ENCODE peak calls at places on chromosomes 2 and 18, in six cellular contexts. A, L, K, M, T and Y are unnamed samples.

GRCh38 chr2:224650815-224651439 is 65.2 kb downstream of the CCDC195 start:
- DNase-seq in L (peak), T (no peak), A (peak), M (no peak), K (no peak), Y (no peak)

GRCh38 chr2:234291765-234292204 is 205.1 kb downstream of the ARL4C start:
- DNase-seq in L (no peak), A (peak), K (no peak), T (peak), M (no peak), Y (no peak)

GRCh38 chr2:147806846-147807245 is 38.0 kb upstream of the ACVR2A start:
- DNase-seq in A (no peak), L (peak), T (no peak), M (no peak), K (no peak), Y (no peak)

GRCh38 chr2:109499549-109499948 is 114.2 kb downstream of the SEPTIN10 start:
- DNase-seq in T (no peak), M (no peak), L (peak), K (no peak), A (no peak), Y (no peak)

GRCh38 chr18:26863122-26863879 is 2.2 kb downstream of the AQP4 start:
- DNase-seq in A (peak), M (no peak), K (peak), T (peak), L (peak), Y (peak)

GRCh38 chr2:230042195-230042594 is 26.5 kb downstream of the SLC16A14 start:
- DNase-seq in T (no peak), K (no peak), A (no peak), L (peak), M (no peak), Y (no peak)

GRCh38 chr2:216644846-216645635 is 11.8 kb downstream of the IGFBP2 start:
- DNase-seq in L (no peak), A (no peak), K (no peak), M (no peak), T (no peak), Y (no peak)

GRCh38 chr2:120709608-120710041 is 26.0 kb upstream of the GLI2 start:
- DNase-seq in M (no peak), K (no peak), A (no peak), T (no peak), L (no peak), Y (peak)

GRCh38 chr2:128195435-128195984 is 104.5 kb downstream of the UGGT1 start:
- DNase-seq in M (no peak), L (no peak), T (no peak), A (no peak), K (no peak), Y (no peak)

GRCh38 chr2:226333388-226333787 is 466.2 kb downstream of the IRS1 start:
- DNase-seq in A (no peak), K (no peak), M (no peak), T (no peak), L (no peak), Y (no peak)

GRCh38 chr2:60309941-60310680 is 243.3 kb downstream of the BCL11A start:
- DNase-seq in A (no peak), K (no peak), L (no peak), T (no peak), M (no peak), Y (no peak)

GRCh38 chr2:230347659-230348305 is 20.8 kb downstream of the SP140L start:
- DNase-seq in T (no peak), K (no peak), L (peak), M (no peak), A (no peak), Y (no peak)

GRCh38 chr2:231028890-231029289 is 8.4 kb upstream of the C2orf72 start:
- DNase-seq in T (no peak), K (no peak), M (no peak), A (no peak), L (no peak), Y (no peak)

GRCh38 chr2:74373189-74373588 is 6.9 kb downstream of the DCTN1 start:
- DNase-seq in A (peak), T (peak), M (no peak), L (peak), K (no peak), Y (peak)

GRCh38 chr2:121816797-121817196 is 61.3 kb downstream of the TSN start:
- DNase-seq in A (no peak), K (no peak), M (no peak), L (no peak), T (no peak), Y (no peak)

GRCh38 chr2:241558532-241559488 is at the start of gene BOK:
- DNase-seq in M (peak), L (peak), T (peak), A (peak), K (no peak), Y (peak)

GRCh38 chr2:237446333-237446654 is 32.3 kb upstream of the COL6A3 start:
- DNase-seq in L (no peak), K (no peak), M (no peak), T (no peak), A (no peak), Y (no peak)

GRCh38 chr2:174797792-174798276 is 33.6 kb upstream of the CHRNA1 start:
- DNase-seq in M (no peak), K (no peak), L (no peak), T (no peak), A (no peak), Y (no peak)

GRCh38 chr2:72923833-72924352 is 6.6 kb downstream of the EMX1 start:
- DNase-seq in T (no peak), K (peak), A (no peak), L (no peak), M (no peak), Y (peak)

GRCh38 chr2:181430406-181431199 is 26.6 kb upstream of the ITGA4 start:
- DNase-seq in M (no peak), T (no peak), A (peak), K (no peak), L (peak), Y (no peak)

GRCh38 chr2:44994377-44994776 is 14.9 kb downstream of the SIX2 start:
- DNase-seq in A (no peak), T (no peak), K (no peak), L (no peak), M (no peak), Y (no peak)

GRCh38 chr2:157476915-157477709 is 33.2 kb upstream of the CYTIP start:
- DNase-seq in L (peak), M (no peak), K (no peak), T (no peak), A (no peak), Y (no peak)

GRCh38 chr18:34771958-34772357 is 61.9 kb downstream of the DTNA start:
- DNase-seq in L (no peak), T (no peak), M (no peak), K (no peak), A (no peak), Y (no peak)

GRCh38 chr2:237921967-237922492 is 44.8 kb upstream of the UBE2F start:
- DNase-seq in A (no peak), T (no peak), M (no peak), L (no peak), K (no peak), Y (no peak)

GRCh38 chr2:197599285-197599965 is 76.0 kb downstream of the RFTN2 start:
- DNase-seq in K (no peak), M (no peak), T (no peak), L (peak), A (peak), Y (peak)

GRCh38 chr2:73003027-73003426 is 68.5 kb downstream of the SFXN5 start:
- DNase-seq in A (no peak), M (peak), L (no peak), K (no peak), T (no peak), Y (no peak)

GRCh38 chr2:12213222-12213621 is 466.8 kb downstream of the LPIN1 start:
- DNase-seq in M (no peak), T (no peak), A (no peak), L (no peak), K (no peak), Y (no peak)

GRCh38 chr2:134774786-134775641 is 56.2 kb upstream of the TMEM163 start:
- DNase-seq in A (no peak), L (peak), K (no peak), M (no peak), T (no peak), Y (no peak)

GRCh38 chr2:29025711-29026110 is 44.6 kb downstream of the TOGARAM2 start:
- DNase-seq in M (no peak), K (no peak), T (no peak), L (no peak), A (no peak), Y (no peak)

DNA sequence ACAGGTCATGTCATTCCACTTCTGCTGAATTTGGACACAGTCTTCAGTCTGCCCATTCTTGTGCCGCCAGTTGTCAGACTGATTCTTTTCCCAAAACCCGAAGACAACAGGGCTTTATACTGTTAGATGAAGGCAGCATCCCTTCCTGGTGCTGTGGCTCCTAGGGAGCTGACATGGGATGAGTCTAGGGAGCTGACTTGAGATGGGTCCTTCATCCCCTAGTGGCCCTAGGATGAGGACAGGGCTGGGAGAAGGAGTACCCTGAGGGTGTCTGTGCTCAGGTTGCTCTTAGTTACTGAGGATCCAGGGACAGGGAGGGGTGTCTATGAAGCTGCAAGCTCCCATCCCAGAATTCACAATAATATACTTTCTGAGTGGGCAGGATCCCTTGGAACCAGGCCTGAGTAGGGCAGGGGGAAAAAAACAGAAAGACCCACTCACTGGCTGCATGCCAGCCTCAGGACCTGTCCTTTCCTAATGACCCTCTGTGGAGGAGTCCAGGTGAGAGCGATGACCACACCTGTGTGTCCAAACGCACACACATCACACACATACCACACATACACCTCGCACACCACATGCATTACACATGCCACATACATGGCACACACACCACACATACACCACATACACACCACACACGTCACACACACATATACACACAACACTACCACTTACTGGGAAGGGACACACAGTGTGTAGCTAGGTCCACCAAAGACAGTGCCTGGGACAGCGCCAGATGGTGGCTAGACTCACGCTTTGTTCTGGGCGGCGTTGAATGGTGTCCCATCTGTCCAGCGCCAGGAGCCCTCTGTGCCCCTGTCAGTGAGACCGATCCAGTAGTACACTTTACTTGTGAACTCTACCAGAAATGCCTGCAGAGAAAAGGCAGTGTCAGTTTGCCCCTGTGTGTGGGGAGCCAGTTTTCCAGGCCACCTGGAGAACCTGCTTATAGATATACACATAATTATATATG is 11.1 kb downstream of the CLEC4F start:
- DNase-seq in L (no peak), M (peak), T (no peak), A (no peak), K (no peak), Y (no peak)
- TF ChIP-seq CTCF in L (no peak), M (no peak), T (no peak), A (no peak), K (no peak), Y (no peak)

GRCh38 chr2:9473308-9473984 is 905 bp upstream of the IAH1 start:
- DNase-seq in T (no peak), L (peak), M (no peak), A (peak), K (peak), Y (no peak)
- TF ChIP-seq CTCF in T (peak), L (peak), M (no peak), A (no peak), K (peak), Y (no peak)

GRCh38 chr18:49876536-49876935 is 63.2 kb upstream of the ACAA2 start:
- DNase-seq in K (no peak), L (no peak), M (no peak), A (no peak), T (no peak), Y (no peak)

GRCh38 chr18:49878015-49878414 is 64.7 kb upstream of the ACAA2 start:
- DNase-seq in A (no peak), L (no peak), T (no peak), M (no peak), K (no peak), Y (no peak)

GRCh38 chr18:49874238-49874637 is 60.9 kb upstream of the ACAA2 start:
- DNase-seq in T (no peak), A (no peak), L (peak), M (no peak), K (no peak), Y (no peak)

GRCh38 chr18:49875783-49876182 is 62.5 kb upstream of the ACAA2 start:
- DNase-seq in L (no peak), M (no peak), A (no peak), K (no peak), T (no peak), Y (no peak)

DNA sequence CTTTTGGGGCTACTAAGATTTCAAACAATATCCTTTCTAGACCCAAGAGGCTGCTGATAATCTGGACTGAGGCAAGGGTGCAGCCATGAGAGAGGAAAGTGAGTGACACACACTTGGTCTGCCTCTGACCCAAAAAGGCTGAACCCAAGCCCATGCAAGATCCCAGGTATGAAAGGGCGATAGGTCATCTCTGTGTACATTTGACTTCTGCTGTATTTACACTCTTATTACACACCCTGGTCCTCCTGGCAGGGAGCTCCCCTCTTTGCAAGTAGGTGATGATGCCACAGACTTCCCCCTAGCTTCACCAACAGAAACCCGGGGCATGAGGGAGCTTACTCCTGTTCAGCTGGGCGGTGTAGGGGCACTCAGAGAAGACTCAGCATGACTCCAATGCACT is 61.8 kb upstream of the ACAA2 start:
- DNase-seq in A (no peak), K (no peak), L (no peak), T (no peak), M (peak), Y (no peak)
- TF ChIP-seq CTCF in A (no peak), K (no peak), L (no peak), T (no peak), M (no peak), Y (no peak)

GRCh38 chr2:47520825-47521665 is 118.1 kb downstream of the MSH2 start:
- DNase-seq in A (peak), K (no peak), T (peak), L (peak), M (no peak), Y (peak)
- TF ChIP-seq CTCF in A (peak), K (no peak), T (peak), L (peak), M (no peak), Y (no peak)

GRCh38 chr2:1588994-1589611 is 155.2 kb downstream of the PXDN start:
- DNase-seq in T (no peak), L (no peak), K (no peak), A (no peak), M (no peak), Y (no peak)
- TF ChIP-seq CTCF in T (no peak), L (no peak), K (peak), A (no peak), M (no peak), Y (no peak)

GRCh38 chr18:50072146-50072545 is 122.8 kb downstream of the MYO5B start:
- DNase-seq in K (no peak), M (no peak), A (no peak), L (no peak), T (no peak), Y (no peak)

GRCh38 chr18:50073319-50073718 is 121.6 kb downstream of the MYO5B start:
- DNase-seq in A (no peak), T (no peak), L (no peak), K (no peak), M (no peak), Y (no peak)

GRCh38 chr18:50069422-50069821 is 125.5 kb downstream of the MYO5B start:
- DNase-seq in L (no peak), M (no peak), K (no peak), A (no peak), T (no peak), Y (no peak)

GRCh38 chr18:50074404-50074803 is 120.5 kb downstream of the MYO5B start:
- DNase-seq in L (no peak), K (no peak), A (no peak), T (no peak), M (no peak), Y (no peak)

DNA sequence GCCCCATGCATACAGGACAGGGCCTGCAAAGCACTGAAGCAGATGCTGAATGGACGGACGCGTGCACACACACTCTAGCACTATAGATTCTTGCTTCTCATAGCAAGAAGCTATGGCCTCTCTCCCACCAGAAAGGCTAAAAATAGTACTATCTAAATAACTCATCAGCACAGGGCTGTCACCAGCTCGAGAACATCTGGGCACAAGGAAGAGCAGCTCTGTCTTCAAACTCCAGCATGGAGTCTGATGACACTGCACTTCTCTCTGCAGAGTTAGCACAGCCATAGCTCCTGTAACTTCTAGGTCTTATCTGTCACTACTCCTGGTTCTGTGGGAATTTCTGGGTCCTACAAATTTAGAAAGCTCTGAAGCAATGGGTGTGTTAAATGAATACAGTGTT is 123.6 kb downstream of the MYO5B start:
- DNase-seq in L (no peak), K (no peak), A (no peak), M (no peak), T (no peak), Y (no peak)
- TF ChIP-seq CTCF in L (no peak), K (no peak), A (no peak), M (no peak), T (no peak), Y (no peak)

GRCh38 chr18:68623342-68623741 is 91.6 kb downstream of the TMX3 start:
- DNase-seq in A (peak), M (no peak), T (peak), K (peak), L (peak), Y (peak)
- TF ChIP-seq CTCF in A (peak), M (peak), T (peak), K (peak), L (peak), Y (peak)